ENCODE peak calls at places on chromosome 22, in four cellular contexts. N, D, O and P are unnamed samples.

GRCh38 chr22:20526628-20527355 is 19.4 kb downstream of the MED15 start:
- DNase-seq in O (no peak), D (no peak), N (no peak), P (no peak)

GRCh38 chr22:20089226-20089976 is 9.4 kb downstream of the DGCR8 start:
- DNase-seq in O (peak; percentile 28), N (no peak), D (no peak), P (no peak)

GRCh38 chr22:37189011-37189466 is 992 bp upstream of the C1QTNF6 start:
- DNase-seq in O (no peak), N (no peak), D (no peak), P (no peak)

GRCh38 chr22:30922151-30922611 is 46.4 kb downstream of the MORC2 start:
- DNase-seq in D (peak; percentile 91), O (peak; percentile 80), N (no peak), P (peak; percentile 86)

GRCh38 chr22:25201557-25202273 is 2.1 kb downstream of the CRYBB3 start:
- DNase-seq in O (no peak), N (no peak), D (no peak), P (no peak)

GRCh38 chr22:27125539-27125938 is 468.2 kb downstream of the MIAT start:
- DNase-seq in D (no peak), N (no peak), O (no peak), P (no peak)

GRCh38 chr22:19984851-19985811 is 31.5 kb downstream of the ARVCF start:
- DNase-seq in O (no peak), N (no peak), D (no peak), P (no peak)

GRCh38 chr22:21100149-21101032 is 54.6 kb downstream of the LRRC74B start:
- DNase-seq in O (no peak), N (no peak), D (no peak), P (no peak)

GRCh38 chr22:19514831-19515565 is 9.2 kb downstream of the CLDN5 start:
- DNase-seq in D (no peak), O (no peak), N (no peak), P (no peak)

GRCh38 chr22:49660321-49660720 is 167.4 kb downstream of the BRD1 start:
- DNase-seq in D (no peak), O (peak; percentile 31), N (no peak), P (no peak)

GRCh38 chr22:39097098-39098020 is at the start of gene APOBEC3H:
- DNase-seq in O (peak; percentile 72), D (no peak), N (no peak), P (peak; percentile 60)

GRCh38 chr22:47161631-47162030 is 399.2 kb downstream of the TBC1D22A start:
- DNase-seq in N (no peak), O (peak; percentile 35), D (no peak), P (no peak)

GRCh38 chr22:40179535-40179934 is 1.8 kb downstream of the TNRC6B start:
- DNase-seq in O (no peak), D (no peak), N (no peak), P (no peak)

GRCh38 chr22:17332109-17332508 is 37.2 kb upstream of the CECR2 start:
- DNase-seq in N (no peak), D (no peak), O (no peak), P (no peak)

GRCh38 chr22:24996420-24996952 is 44.0 kb downstream of the KIAA1671 start:
- DNase-seq in O (no peak), D (no peak), N (no peak), P (no peak)

GRCh38 chr22:22243033-22243680 is 1.4 kb upstream of the VPREB1 start:
- DNase-seq in D (peak; percentile 32), O (no peak), N (no peak), P (no peak)

GRCh38 chr22:44623771-44624510 is 78.1 kb upstream of the PRR5 start:
- DNase-seq in N (no peak), D (peak; percentile 28), O (peak; percentile 39), P (no peak)

GRCh38 chr22:42949159-42949558 is 65.8 kb downstream of the PACSIN2 start:
- DNase-seq in D (no peak), O (no peak), N (no peak), P (no peak)

GRCh38 chr22:19862616-19863246 is 8.1 kb upstream of the GNB1L start:
- DNase-seq in O (no peak), D (no peak), N (no peak), P (no peak)

GRCh38 chr22:17672417-17672991 is 33.9 kb downstream of the BCL2L13 start:
- DNase-seq in N (no peak), O (no peak), D (no peak), P (no peak)

GRCh38 chr22:43116932-43117331 is 6.4 kb downstream of the BIK start:
- DNase-seq in N (no peak), D (peak; percentile 60), O (no peak), P (no peak)

GRCh38 chr22:46128606-46129005 is 21.7 kb upstream of the PPARA start:
- DNase-seq in D (peak; percentile 25), O (no peak), N (no peak), P (no peak)

GRCh38 chr22:46132830-46133587 is 17.3 kb upstream of the PPARA start:
- DNase-seq in N (no peak), D (no peak), O (no peak), P (no peak)

GRCh38 chr22:46129390-46130041 is 20.8 kb upstream of the PPARA start:
- DNase-seq in O (peak; percentile 83), N (no peak), D (peak; percentile 70), P (peak; percentile 66)

GRCh38 chr22:46133588-46133855 is 16.8 kb upstream of the PPARA start:
- DNase-seq in O (no peak), N (no peak), D (no peak), P (no peak)

GRCh38 chr22:46131151-46131587 is 19.2 kb upstream of the PPARA start:
- DNase-seq in O (no peak), N (no peak), D (no peak), P (no peak)
- TF ChIP-seq CTCF in O (peak; percentile 19), N (peak; percentile 35), D (peak; percentile 73), P (no peak)

DNA sequence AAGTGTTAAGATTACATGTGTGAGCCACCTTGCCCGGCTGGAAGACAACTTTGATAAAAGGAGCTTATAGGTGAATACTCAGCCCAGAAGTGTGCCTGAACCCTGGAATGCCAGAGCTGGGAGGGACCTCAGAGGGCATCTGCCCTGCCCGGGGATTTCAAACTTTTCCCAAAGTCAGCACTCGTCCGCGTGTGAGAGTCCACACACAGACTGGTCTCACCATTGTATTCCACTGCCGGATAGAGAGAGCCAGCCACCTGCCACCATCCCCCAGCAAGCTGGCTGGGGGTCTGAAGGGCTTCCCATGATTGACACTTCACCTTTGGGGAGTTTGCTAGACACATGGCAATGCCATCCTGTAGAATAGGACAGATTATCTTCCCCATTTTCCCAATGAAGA is 49.2 kb downstream of the APOL3 start:
- DNase-seq in D (no peak), N (no peak), O (no peak), P (no peak)
- TF ChIP-seq CTCF in D (no peak), N (no peak), O (no peak), P (no peak)

DNA sequence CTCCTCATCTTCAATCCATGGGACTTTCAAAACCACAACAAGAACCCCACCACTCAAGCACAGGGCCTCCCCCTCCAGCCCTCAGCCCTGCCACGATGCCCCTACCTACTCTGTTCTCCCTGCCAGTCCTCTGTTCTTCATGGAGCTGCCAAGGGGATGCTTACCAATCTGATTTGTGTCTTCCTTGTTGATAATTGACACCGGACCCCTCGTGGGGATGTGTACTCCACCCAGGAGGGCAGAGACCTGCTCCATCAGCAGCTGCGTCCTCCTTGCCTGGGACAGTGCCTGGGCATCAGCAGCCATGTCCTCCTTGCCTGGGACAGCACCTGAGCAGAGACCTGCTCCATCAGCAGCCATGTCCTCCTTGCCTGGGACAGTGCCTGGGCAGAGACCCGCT is 1489.2 kb downstream of the TBC1D22A start:
- DNase-seq in D (no peak), N (no peak), O (no peak), P (no peak)
- TF ChIP-seq CTCF in D (no peak), N (no peak), O (no peak), P (no peak)

GRCh38 chr22:33299245-33299956 is 241.2 kb upstream of the SYN3 start:
- DNase-seq in D (peak; percentile 98), O (no peak), N (no peak), P (peak; percentile 83)
- TF ChIP-seq CTCF in D (no peak), O (no peak), N (no peak), P (no peak)

GRCh38 chr22:45757068-45757467 is 85.4 kb downstream of the ATXN10 start:
- DNase-seq in N (no peak), O (no peak), D (no peak), P (no peak)
- TF ChIP-seq CTCF in N (peak; percentile 16), O (no peak), D (no peak), P (no peak)

GRCh38 chr22:32389685-32390084 is 22.4 kb downstream of the RTCB start:
- DNase-seq in N (no peak), D (peak; percentile 13), O (no peak), P (no peak)
- TF ChIP-seq CTCF in N (peak; percentile 38), D (peak; percentile 77), O (peak; percentile 37), P (peak; percentile 17)